ENCODE peak calls at places on chromosomes 2 and 18, in six cellular contexts. C is H1, M is endodermal cell, W is K562, X is mucosa of descending colon, D is PC-9. F is an unnamed sample.

GRCh38 chr2:238379096-238379810 is 47.5 kb upstream of the ASB1 start:
- DNase-seq in C (no peak), M (no peak), W (no peak), X (no peak), D (peak; percentile 41), F (peak; percentile 25)

GRCh38 chr18:2948038-2948437 is 64.9 kb downstream of the LPIN2 start:
- DNase-seq in C (no peak), M (peak; percentile 55), W (peak; percentile 18), X (no peak), D (no peak), F (no peak)

GRCh38 chr2:74516070-74516633 is 1.9 kb downstream of the TLX2 start:
- DNase-seq in C (no peak), M (peak; percentile 95), W (peak; percentile 49), X (peak; percentile 74), D (no peak), F (peak; percentile 62)

GRCh38 chr2:234694244-234695013 is 197.5 kb upstream of the ARL4C start:
- DNase-seq in C (no peak), M (peak; percentile 47), W (no peak), X (no peak), D (peak; percentile 99), F (peak; percentile 71)

GRCh38 chr18:44799422-44800421 is 119.0 kb downstream of the SETBP1 start:
- DNase-seq in C (no peak), M (peak; percentile 55), W (no peak), X (no peak), D (no peak), F (no peak)

GRCh38 chr2:223027442-223027841 is 24.5 kb upstream of the KCNE4 start:
- DNase-seq in C (no peak), M (no peak), W (no peak), X (no peak), D (no peak), F (peak; percentile 38)

GRCh38 chr2:111049792-111050640 is 70.7 kb upstream of the BCL2L11 start:
- DNase-seq in C (no peak), M (no peak), W (no peak), X (no peak), D (peak; percentile 39), F (no peak)

GRCh38 chr18:56709463-56709862 is 58.3 kb downstream of the WDR7 start:
- DNase-seq in C (peak; percentile 9), M (peak; percentile 50), W (peak; percentile 30), X (no peak), D (peak; percentile 73), F (no peak)

GRCh38 chr2:174611851-174612250 is 14.2 kb upstream of the WIPF1 start:
- DNase-seq in C (no peak), M (no peak), W (no peak), X (no peak), D (no peak), F (no peak)

GRCh38 chr2:38508311-38509039 is 94.3 kb downstream of the HNRNPLL start:
- DNase-seq in C (peak; percentile 74), M (peak; percentile 97), W (peak; percentile 81), X (peak; percentile 65), D (peak; percentile 78), F (peak; percentile 83)

GRCh38 chr18:71036783-71037182 is 747.9 kb downstream of the SOCS6 start:
- DNase-seq in C (no peak), M (no peak), W (no peak), X (no peak), D (peak; percentile 75), F (no peak)

GRCh38 chr2:72141881-72142742 is 5.5 kb downstream of the CYP26B1 start:
- DNase-seq in C (no peak), M (peak; percentile 60), W (no peak), X (peak; percentile 36), D (no peak), F (peak; percentile 13)

GRCh38 chr2:101679801-101680487 is 17.6 kb upstream of the MAP4K4 start:
- DNase-seq in C (no peak), M (no peak), W (no peak), X (no peak), D (no peak), F (no peak)

GRCh38 chr2:195009202-195009601 is 647.8 kb upstream of the SLC39A10 start:
- DNase-seq in C (no peak), M (no peak), W (no peak), X (no peak), D (no peak), F (no peak)

GRCh38 chr2:103387888-103388287 is 626.1 kb downstream of the TMEM182 start:
- DNase-seq in C (no peak), M (no peak), W (no peak), X (no peak), D (no peak), F (no peak)

GRCh38 chr2:193428336-193428818 is 1233.6 kb upstream of the TMEFF2 start:
- DNase-seq in C (no peak), M (no peak), W (no peak), X (no peak), D (no peak), F (no peak)

GRCh38 chr2:11111811-11112425 is 43.3 kb upstream of the SLC66A3 start:
- DNase-seq in C (no peak), M (peak; percentile 73), W (no peak), X (no peak), D (no peak), F (no peak)

GRCh38 chr18:80182855-80183254 is 64.5 kb downstream of the PARD6G start:
- DNase-seq in C (no peak), M (no peak), W (no peak), X (no peak), D (no peak), F (no peak)

GRCh38 chr18:80178935-80179818 is 68.1 kb downstream of the PARD6G start:
- DNase-seq in C (no peak), M (no peak), W (no peak), X (no peak), D (no peak), F (no peak)

GRCh38 chr18:80181642-80182461 is 65.5 kb downstream of the PARD6G start:
- DNase-seq in C (no peak), M (no peak), W (no peak), X (no peak), D (no peak), F (no peak)

GRCh38 chr18:80180778-80181564 is 66.3 kb downstream of the PARD6G start:
- DNase-seq in C (no peak), M (no peak), W (no peak), X (no peak), D (no peak), F (no peak)

DNA sequence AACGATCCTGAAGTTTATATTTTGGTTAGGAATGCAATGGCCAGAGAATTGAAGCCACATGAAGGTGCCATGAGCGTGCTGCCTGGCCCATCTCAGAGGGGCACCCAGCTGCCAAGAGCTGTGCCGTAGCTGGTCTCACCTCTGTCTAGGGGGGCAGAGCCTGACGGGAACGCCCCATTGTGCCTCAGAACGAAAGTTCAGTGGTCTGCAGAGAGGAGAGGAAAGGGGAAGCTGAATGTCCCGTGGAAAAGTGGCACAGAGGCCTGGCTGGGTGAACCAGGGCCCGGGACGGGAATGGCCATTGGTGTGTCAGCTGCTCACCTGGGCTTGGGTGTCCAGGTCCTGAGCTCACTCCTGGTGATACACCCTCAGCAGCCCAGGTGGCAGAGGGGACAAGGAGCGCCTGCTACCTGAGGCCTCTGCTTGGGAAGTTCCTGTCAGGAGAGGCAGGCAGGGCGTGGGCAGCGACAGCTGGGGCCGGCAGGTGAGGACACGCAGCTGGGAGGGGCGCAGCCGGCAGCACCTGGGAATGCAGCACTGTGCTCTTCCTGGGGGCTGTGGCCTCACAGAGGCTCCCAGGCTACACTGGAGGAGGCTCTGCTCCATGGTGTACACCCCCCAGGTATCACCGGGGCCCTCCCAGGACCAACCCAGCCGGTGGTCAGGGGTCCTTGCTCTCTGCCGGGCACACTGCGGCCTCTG is 67.3 kb downstream of the PARD6G start:
- DNase-seq in C (no peak), M (no peak), W (no peak), X (no peak), D (no peak), F (no peak)
- TF ChIP-seq CTCF in C (no peak), M (no peak), W (no peak), X (no peak), D (no peak), F (no peak)

GRCh38 chr2:95203911-95204310 is 3.4 kb upstream of the ZNF892 start:
- DNase-seq in C (no peak), M (no peak), W (no peak), X (no peak), D (no peak), F (no peak)

GRCh38 chr2:95208101-95208500 is 780 bp downstream of the ZNF892 start:
- DNase-seq in C (no peak), M (no peak), W (no peak), X (no peak), D (no peak), F (no peak)

GRCh38 chr2:95206086-95206485 is 1.2 kb upstream of the ZNF892 start:
- DNase-seq in C (no peak), M (no peak), W (no peak), X (no peak), D (no peak), F (no peak)

GRCh38 chr2:95204396-95204795 is 2.9 kb upstream of the ZNF892 start:
- DNase-seq in C (no peak), M (no peak), W (no peak), X (no peak), D (peak; percentile 57), F (no peak)

DNA sequence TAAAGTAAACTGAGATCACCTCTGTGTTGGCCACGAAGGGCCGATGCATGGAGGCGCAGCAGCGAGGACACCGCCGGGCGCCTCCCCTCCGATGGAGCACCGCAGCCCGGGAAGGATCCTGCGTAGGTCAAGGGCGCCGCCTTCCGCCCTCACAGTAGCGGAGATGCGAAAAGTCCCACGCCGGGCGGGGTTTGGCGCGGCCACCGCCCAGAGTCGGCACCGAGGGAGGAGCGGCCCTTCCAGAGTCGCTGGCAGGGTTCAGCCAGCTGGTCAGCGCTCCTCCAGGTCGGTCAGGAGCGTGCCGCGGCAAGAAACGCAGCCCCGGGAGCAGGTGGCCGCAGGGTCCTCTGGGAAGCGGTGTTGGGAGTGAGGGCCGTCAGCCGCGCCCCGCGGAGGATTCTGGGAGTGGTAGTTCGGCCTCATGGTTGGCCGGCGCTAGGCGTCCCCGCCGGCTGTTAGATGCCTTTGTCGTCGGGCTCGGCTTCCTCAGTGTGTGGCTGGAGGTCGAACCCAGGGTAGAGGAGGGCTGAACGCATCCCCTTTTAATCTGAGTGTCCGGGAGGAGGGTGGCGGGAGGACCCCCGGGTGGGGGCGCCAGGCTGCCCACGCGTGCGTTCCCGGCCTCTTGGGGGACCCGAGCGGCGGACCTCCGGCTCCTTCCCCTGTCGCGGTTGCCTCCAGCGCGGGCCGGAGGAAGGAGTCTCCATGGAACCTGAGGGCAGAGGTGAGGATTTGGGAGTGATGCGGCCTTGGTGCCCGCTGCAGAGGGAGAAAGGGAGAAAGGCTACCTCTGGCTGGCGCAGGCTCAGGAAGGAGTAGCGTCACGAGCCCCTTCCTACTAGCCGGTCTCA is at the start of gene ZNF892:
- DNase-seq in C (peak; percentile 73), M (peak; percentile 99), W (peak; percentile 85), X (peak; percentile 93), D (peak; percentile 86), F (peak; percentile 92)
- H3K36me3 ChIP-seq in C (peaks cover 35% of the 10 kb centered on the region), M (peaks cover 34% of the 10 kb centered on the region), W (no peaks in the 10 kb centered on the region), X (no peaks in the 10 kb centered on the region), D (no peaks in the 10 kb centered on the region), F (peaks cover 33% of the 10 kb centered on the region)

DNA sequence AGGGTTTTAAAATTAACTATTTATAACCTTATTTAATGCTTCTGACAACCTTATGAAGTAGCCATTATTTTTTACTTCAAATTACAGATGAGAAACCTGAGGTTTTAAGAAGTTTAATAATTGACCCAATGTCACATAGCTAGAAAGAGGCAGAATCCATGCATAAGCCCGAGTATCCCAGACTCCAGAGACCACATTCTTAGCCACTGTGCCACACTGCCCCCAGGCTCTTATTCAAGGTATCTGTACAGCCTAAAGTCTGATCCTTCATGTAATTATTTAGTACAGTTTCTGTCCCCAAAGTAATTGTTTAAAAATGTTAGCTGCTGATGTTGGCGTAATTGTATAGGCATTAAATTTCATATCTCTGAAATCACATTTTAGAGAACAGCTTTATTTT is 124.7 kb upstream of the LRRTM1 start:
- DNase-seq in C (no peak), M (peak; percentile 46), W (no peak), X (no peak), D (no peak), F (no peak)
- TF ChIP-seq CTCF in C (no peak), M (peak; percentile 62), W (peak; percentile 24), X (no peak), D (no peak), F (no peak)

GRCh38 chr2:4775668-4776067 is 916.5 kb upstream of the SOX11 start:
- DNase-seq in C (no peak), M (no peak), W (no peak), X (no peak), D (no peak), F (no peak)
- H3K36me3 ChIP-seq in C (no peaks in the 10 kb centered on the region), M (no peaks in the 10 kb centered on the region), W (no peaks in the 10 kb centered on the region), X (no peaks in the 10 kb centered on the region), D (no peaks in the 10 kb centered on the region), F (no peaks in the 10 kb centered on the region)